ENCODE peak calls at places on chromosomes 4 and X, in nine cellular contexts. W is posterior cingulate gyrus, S is colonic mucosa, Q is T-helper 9 cell, R is cardiac muscle cell, M is amygdala, F is germinal center, D is uterus, O is pancreas. P is an unnamed sample.

GRCh38 chrX:38649674-38650647 is 88.6 kb downstream of the TSPAN7 start:
- DNase-seq in W (no peak), S (no peak), Q (no peak), R (no peak), M (no peak), F (no peak), D (no peak), O (no peak), P (no peak)

GRCh38 chr4:8832130-8832930 is 39.3 kb downstream of the HMX1 start:
- DNase-seq in W (no peak), S (no peak), Q (no peak), R (peak), M (no peak), F (no peak), D (peak), O (peak), P (no peak)

GRCh38 chr4:68271851-68272756 is 26.6 kb upstream of the TMPRSS11B start:
- DNase-seq in W (no peak), S (no peak), Q (no peak), R (peak), M (no peak), F (peak), D (no peak), O (no peak), P (peak)

GRCh38 chrX:28586291-28586690 is 955 bp upstream of the IL1RAPL1 start:
- DNase-seq in W (no peak), S (peak), Q (no peak), R (peak), M (peak), F (no peak), D (peak), O (no peak), P (no peak)

GRCh38 chr4:140256335-140256734 is 102.4 kb upstream of the MAML3 start:
- DNase-seq in W (no peak), S (no peak), Q (no peak), R (no peak), M (no peak), F (no peak), D (no peak), O (no peak), P (no peak)

GRCh38 chr4:186844059-186844681 is 120.5 kb upstream of the FAT1 start:
- DNase-seq in W (no peak), S (peak), Q (no peak), R (peak), M (no peak), F (no peak), D (peak), O (no peak), P (no peak)

GRCh38 chr4:114691865-114692264 is 93.3 kb downstream of the UGT8 start:
- DNase-seq in W (no peak), S (no peak), Q (no peak), R (no peak), M (no peak), F (no peak), D (no peak), O (no peak), P (no peak)

GRCh38 chr4:111788046-111788642 is 357.1 kb upstream of the FAM241A start:
- DNase-seq in W (no peak), S (no peak), Q (no peak), R (no peak), M (no peak), F (no peak), D (no peak), O (peak), P (no peak)

GRCh38 chr4:7403001-7403400 is 31.7 kb downstream of the PSAPL1 start:
- DNase-seq in W (no peak), S (no peak), Q (no peak), R (no peak), M (no peak), F (no peak), D (no peak), O (no peak), P (no peak)

GRCh38 chrX:24081661-24082154 is 27.0 kb downstream of the EIF2S3 start:
- DNase-seq in W (peak), S (peak), Q (peak), R (peak), M (peak), F (no peak), D (peak), O (peak), P (peak)

GRCh38 chr4:185307136-185307950 is 88.4 kb downstream of the LRP2BP start:
- DNase-seq in W (no peak), S (no peak), Q (no peak), R (no peak), M (no peak), F (no peak), D (no peak), O (no peak), P (no peak)

GRCh38 chrX:10648608-10649007 is 28.2 kb upstream of the MID1 start:
- DNase-seq in W (no peak), S (no peak), Q (no peak), R (peak), M (no peak), F (no peak), D (no peak), O (no peak), P (peak)

GRCh38 chr4:88043586-88044340 is 36.3 kb downstream of the PKD2 start:
- DNase-seq in W (no peak), S (no peak), Q (no peak), R (no peak), M (no peak), F (no peak), D (no peak), O (no peak), P (no peak)

GRCh38 chrX:12950851-12951589 is 23.9 kb upstream of the TMSB4X start:
- DNase-seq in W (no peak), S (peak), Q (peak), R (peak), M (no peak), F (peak), D (no peak), O (no peak), P (peak)

GRCh38 chrX:38225093-38225492 is 4.4 kb upstream of the SRPX start:
- DNase-seq in W (no peak), S (no peak), Q (no peak), R (no peak), M (no peak), F (no peak), D (no peak), O (no peak), P (no peak)

GRCh38 chr4:8703857-8704495 is 111.4 kb downstream of the CPZ start:
- DNase-seq in W (no peak), S (no peak), Q (no peak), R (no peak), M (no peak), F (no peak), D (no peak), O (no peak), P (no peak)

GRCh38 chr4:28229092-28229491 is 1368.5 kb downstream of the STIM2 start:
- DNase-seq in W (no peak), S (no peak), Q (no peak), R (no peak), M (no peak), F (no peak), D (no peak), O (no peak), P (no peak)

GRCh38 chr4:6608758-6609414 is 31.6 kb upstream of the MRFAP1 start:
- DNase-seq in W (no peak), S (no peak), Q (no peak), R (no peak), M (peak), F (no peak), D (no peak), O (peak), P (no peak)

GRCh38 chrX:41922694-41923171 is 621 bp downstream of the CASK start:
- DNase-seq in W (peak), S (peak), Q (peak), R (peak), M (peak), F (peak), D (peak), O (peak), P (peak)

GRCh38 chr4:14520171-14520570 is 482.1 kb upstream of the CPEB2 start:
- DNase-seq in W (no peak), S (no peak), Q (no peak), R (peak), M (no peak), F (no peak), D (no peak), O (no peak), P (no peak)

GRCh38 chrX:41553688-41554087 is 106.5 kb downstream of the NYX start:
- DNase-seq in W (no peak), S (no peak), Q (no peak), R (no peak), M (no peak), F (no peak), D (no peak), O (no peak), P (peak)

GRCh38 chrX:68938244-68939004 is 109.6 kb downstream of the EFNB1 start:
- DNase-seq in W (no peak), S (peak), Q (no peak), R (peak), M (no peak), F (no peak), D (no peak), O (no peak), P (no peak)

GRCh38 chr4:154465085-154465484 is 26.5 kb downstream of the DCHS2 start:
- DNase-seq in W (no peak), S (no peak), Q (no peak), R (peak), M (no peak), F (no peak), D (no peak), O (no peak), P (no peak)

GRCh38 chr4:8641931-8642650 is 49.5 kb downstream of the CPZ start:
- DNase-seq in W (no peak), S (no peak), Q (no peak), R (no peak), M (no peak), F (no peak), D (no peak), O (peak), P (no peak)

GRCh38 chrX:74422029-74422352 is 698 bp downstream of the SLC16A2 start:
- DNase-seq in W (no peak), S (no peak), Q (no peak), R (no peak), M (peak), F (no peak), D (peak), O (peak), P (no peak)

GRCh38 chr4:156734965-156735895 is 236.4 kb downstream of the PDGFC start:
- DNase-seq in W (no peak), S (no peak), Q (no peak), R (no peak), M (no peak), F (no peak), D (no peak), O (no peak), P (no peak)

GRCh38 chrX:35561985-35562384 is 236.2 kb upstream of the MAGEB16 start:
- DNase-seq in W (no peak), S (no peak), Q (no peak), R (no peak), M (no peak), F (no peak), D (no peak), O (no peak), P (no peak)

GRCh38 chr4:123701046-123701445 is 304.5 kb downstream of the SPRY1 start:
- DNase-seq in W (no peak), S (no peak), Q (no peak), R (peak), M (no peak), F (no peak), D (no peak), O (no peak), P (no peak)

GRCh38 chr4:65645185-65645584 is 25.1 kb downstream of the EPHA5 start:
- DNase-seq in W (no peak), S (no peak), Q (no peak), R (peak), M (no peak), F (no peak), D (no peak), O (no peak), P (no peak)

GRCh38 chr4:173522160-173522873 is 7.7 kb downstream of the HAND2 start:
- DNase-seq in W (no peak), S (peak), Q (no peak), R (peak), M (peak), F (no peak), D (peak), O (peak), P (peak)

GRCh38 chrX:16589211-16589610 is 60.7 kb upstream of the S100G start:
- DNase-seq in W (no peak), S (no peak), Q (no peak), R (peak), M (no peak), F (no peak), D (no peak), O (no peak), P (no peak)

GRCh38 chr4:15963001-15963451 is at the start of gene FGFBP2:
- DNase-seq in W (peak), S (peak), Q (no peak), R (peak), M (no peak), F (peak), D (no peak), O (no peak), P (peak)

GRCh38 chr4:155780773-155781172 is 22.0 kb downstream of the GUCY1B1 start:
- DNase-seq in W (no peak), S (no peak), Q (no peak), R (no peak), M (no peak), F (no peak), D (no peak), O (no peak), P (no peak)

GRCh38 chr4:35872273-35872672 is 372.0 kb downstream of the ARAP2 start:
- DNase-seq in W (no peak), S (no peak), Q (no peak), R (no peak), M (no peak), F (no peak), D (no peak), O (no peak), P (no peak)

GRCh38 chr4:102794999-102795398 is 32.4 kb downstream of the UBE2D3 start:
- DNase-seq in W (no peak), S (no peak), Q (no peak), R (no peak), M (no peak), F (no peak), D (no peak), O (no peak), P (no peak)

GRCh38 chr4:55933611-55934010 is 15.1 kb upstream of the CEP135 start:
- DNase-seq in W (no peak), S (no peak), Q (no peak), R (no peak), M (no peak), F (no peak), D (no peak), O (no peak), P (no peak)

P was measured in HEK293T.